ENCODE peak calls at places on chromosome 17, in ten cellular contexts. K is lower lobe of right lung, Z is prostate gland, P is lung, F is A549, V is fibroblast of lung, I is Peyer's patch, L is breast epithelium, O is mammary epithelial cell, X is suprapubic skin. Y is an unnamed sample.

GRCh38 chr17:38584350-38584925 is 21.3 kb downstream of the SRCIN1 start:
- DNase-seq in V (peak), O (peak), Z (peak), X (no peak), L (peak), K (peak), F (peak), P (peak), I (peak), Y (peak)

GRCh38 chr17:34173221-34173620 is 81.9 kb upstream of the CCL2 start:
- DNase-seq in F (no peak), K (no peak), V (peak), O (no peak), Z (no peak), I (no peak), X (no peak), P (no peak), L (no peak), Y (no peak)

GRCh38 chr17:745406-745805 is 6.7 kb downstream of the GEMIN4 start:
- DNase-seq in F (no peak), O (no peak), V (no peak), L (no peak), Z (no peak), P (no peak), I (no peak), K (no peak), X (no peak), Y (no peak)

GRCh38 chr17:40815381-40815780 is 7.0 kb downstream of the KRT10 start:
- DNase-seq in F (no peak), V (no peak), L (no peak), X (no peak), Z (no peak), K (no peak), P (no peak), O (no peak), I (no peak), Y (no peak)

GRCh38 chr17:68424861-68425260 is 32.4 kb downstream of the WIPI1 start:
- DNase-seq in F (no peak), L (no peak), Z (no peak), V (no peak), P (no peak), K (peak), X (no peak), I (no peak), O (peak), Y (no peak)

GRCh38 chr17:82836823-82837357 is 2.9 kb downstream of the ZNF750 start:
- DNase-seq in I (no peak), O (no peak), F (no peak), P (no peak), Z (no peak), X (no peak), L (peak), K (peak), V (no peak), Y (no peak)

GRCh38 chr17:17957584-17957916 is 14.7 kb downstream of the TOM1L2 start:
- DNase-seq in I (no peak), F (no peak), V (no peak), K (no peak), P (no peak), L (no peak), O (no peak), Z (no peak), X (no peak), Y (no peak)

GRCh38 chr17:83195330-83196087 is 116.1 kb downstream of the METRNL start:
- DNase-seq in K (peak), X (peak), L (peak), V (peak), F (no peak), Z (peak), I (no peak), P (no peak), O (no peak), Y (no peak)

GRCh38 chr17:8918811-8919210 is 46.7 kb downstream of the PIK3R5 start:
- DNase-seq in X (no peak), K (no peak), L (no peak), I (no peak), V (peak), Z (no peak), O (peak), F (no peak), P (no peak), Y (no peak)

DNA sequence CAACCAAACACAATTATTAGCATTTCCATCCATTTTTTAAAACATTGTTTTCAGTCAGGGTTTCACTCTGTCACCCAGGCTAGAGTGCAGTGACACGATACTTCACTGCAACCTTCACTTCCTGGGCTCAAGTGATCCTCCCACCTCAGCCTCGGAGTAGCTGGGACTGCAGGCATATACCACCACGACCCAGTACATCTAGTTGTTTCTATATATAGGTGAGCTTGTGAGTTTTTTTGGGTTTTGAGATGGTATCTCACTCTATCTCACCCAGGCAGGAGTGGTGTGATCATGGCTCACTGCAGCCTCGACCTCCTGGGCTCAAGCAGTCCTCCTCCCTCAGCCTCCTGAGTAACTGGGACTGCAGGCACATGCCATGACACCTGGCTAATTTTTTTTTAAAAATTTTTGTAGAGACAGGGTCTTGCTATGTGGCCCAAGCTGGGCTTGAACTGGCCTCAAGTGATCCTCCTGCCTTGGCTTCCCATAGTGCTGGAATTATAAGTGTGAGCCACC is 21.5 kb upstream of the ATP5MC1 start:
- DNase-seq in I (no peak), V (no peak), P (no peak), O (no peak), K (no peak), F (no peak), X (peak), Z (no peak), L (no peak), Y (no peak)
- H3K27ac ChIP-seq in I (peak), V (no peak), P (no peak), O (no peak), K (peak), F (peak), X (no peak), Z (no peak), L (no peak), Y (no peak)

GRCh38 chr17:50685691-50686493 is 21.8 kb downstream of the ANKRD40 start:
- DNase-seq in I (no peak), X (no peak), L (no peak), K (no peak), Z (no peak), P (no peak), F (no peak), V (no peak), O (no peak), Y (no peak)
- H3K27ac ChIP-seq in I (peak), X (peak), L (peak), K (no peak), Z (peak), P (peak), F (peak), V (no peak), O (no peak), Y (no peak)

DNA sequence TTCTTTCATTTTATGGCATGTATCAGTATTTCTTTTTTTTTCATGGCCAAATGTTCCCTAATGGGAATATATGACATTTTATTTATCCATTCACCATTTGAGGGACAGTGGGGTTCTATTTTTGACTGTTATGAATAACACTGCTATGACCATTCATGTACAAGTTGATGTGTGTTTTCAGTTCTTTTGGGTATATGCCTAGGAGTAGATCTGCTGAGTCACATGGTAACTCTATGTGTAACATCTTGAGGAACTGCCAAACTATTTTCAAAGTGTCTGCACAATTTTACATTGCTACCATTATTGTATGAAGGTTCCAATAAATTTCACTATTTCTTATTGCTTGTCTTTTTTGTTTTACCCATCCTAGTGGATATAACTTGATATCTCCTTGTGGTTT is 223.0 kb downstream of the TANC2 start:
- DNase-seq in I (no peak), V (peak), K (no peak), O (peak), X (no peak), L (no peak), P (no peak), Z (no peak), F (no peak), Y (no peak)
- H3K27ac ChIP-seq in I (no peak), V (no peak), K (no peak), O (peak), X (no peak), L (no peak), P (no peak), Z (no peak), F (peak), Y (no peak)

DNA sequence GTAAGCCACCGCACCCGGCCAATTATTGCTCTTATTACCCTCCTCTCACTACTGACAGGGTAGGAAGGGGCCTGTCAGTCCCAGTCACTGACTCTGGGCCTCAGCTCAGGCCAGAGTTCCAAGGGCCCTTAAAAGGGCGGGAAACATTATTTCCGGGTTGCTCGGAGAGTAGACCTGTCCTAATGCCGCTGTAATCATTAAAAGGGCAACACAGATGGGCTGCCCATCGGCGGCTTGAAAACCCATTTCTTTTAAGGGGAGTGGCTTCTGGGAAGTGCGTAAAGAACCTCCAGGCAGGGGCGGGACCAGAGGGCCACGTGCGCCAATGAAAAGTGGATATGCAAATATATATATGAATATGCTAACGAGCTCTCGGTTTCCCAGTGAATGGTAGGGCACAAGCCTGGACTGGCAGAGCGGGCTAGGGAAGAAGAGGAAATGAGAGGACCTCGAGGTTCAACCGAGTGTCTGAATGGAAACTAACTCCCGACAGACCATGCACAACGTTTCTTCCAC is 26.6 kb downstream of the PIPOX start:
- DNase-seq in V (no peak), F (no peak), X (no peak), L (no peak), Z (no peak), I (no peak), P (no peak), K (no peak), O (peak), Y (no peak)
- H3K27ac ChIP-seq in V (no peak), F (no peak), X (no peak), L (no peak), Z (no peak), I (no peak), P (no peak), K (no peak), O (no peak), Y (no peak)

GRCh38 chr17:76735006-76735405 is 2.1 kb downstream of the SRSF2 start:
- DNase-seq in O (peak), P (no peak), Z (no peak), X (no peak), L (no peak), V (peak), F (no peak), K (no peak), I (no peak), Y (no peak)
- H3K27ac ChIP-seq in O (peak), P (no peak), Z (peak), X (peak), L (peak), V (peak), F (peak), K (peak), I (peak), Y (peak)

DNA sequence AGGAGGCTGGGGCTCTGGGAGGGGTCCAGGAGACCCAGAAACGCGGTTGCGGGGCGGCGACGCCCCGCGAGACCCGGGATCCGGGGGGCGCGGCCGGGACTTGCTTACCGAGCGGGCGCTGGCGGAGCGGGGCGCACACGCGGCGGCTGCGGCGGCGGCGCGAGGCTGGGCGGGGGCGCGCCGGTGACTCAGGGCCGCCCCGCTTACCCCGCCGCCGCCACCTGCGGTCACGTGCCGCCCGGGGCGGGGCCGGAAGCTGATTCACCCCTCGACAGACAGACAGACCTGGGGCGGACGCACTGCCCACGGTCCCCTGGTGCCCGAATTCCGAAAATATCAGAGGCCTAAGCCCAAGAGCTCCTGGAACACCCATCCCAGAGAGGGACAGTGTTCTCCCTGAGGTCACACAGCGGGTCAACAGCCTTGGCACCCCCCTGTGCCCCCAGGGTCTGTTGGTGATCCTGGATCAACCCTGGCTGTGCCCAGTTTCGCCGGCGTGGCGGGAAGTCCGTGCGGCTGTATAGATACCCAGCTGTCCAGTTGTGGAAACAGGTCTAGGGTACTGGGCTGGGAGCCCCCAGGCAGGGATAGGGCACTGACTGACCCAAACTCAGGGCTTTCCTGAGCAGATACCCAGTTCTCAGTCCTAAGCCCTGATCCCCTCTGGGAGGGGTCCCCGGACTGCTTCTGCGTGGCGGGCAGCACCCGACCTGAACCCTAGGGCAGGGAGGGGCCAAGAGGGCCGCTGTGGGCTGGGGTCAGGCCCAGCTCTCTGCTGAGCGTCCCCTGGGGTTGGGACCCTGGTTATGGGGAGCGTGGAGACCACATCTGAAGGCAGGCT is at the start of gene FAM83G:
- DNase-seq in I (peak), X (no peak), V (peak), P (peak), K (peak), Z (peak), L (peak), F (peak), O (peak), Y (peak)
- H3K27ac ChIP-seq in I (peak), X (peak), V (peak), P (peak), K (peak), Z (peak), L (peak), F (peak), O (peak), Y (peak)